ENCODE peak calls at places on chromosome 12, in ten cellular contexts. R is PC-3, E is neuronal stem cell, G is hepatocyte, A is HepG2, O is GM23248, D is OCI-LY7, F is H9, S is Karpas-422, M is IMR-90. Z is an unnamed sample.

GRCh38 chr12:102659200-102659911 is 179.0 kb upstream of the IGF1 start:
- DNase-seq in D (no peak), M (no peak), S (peak), A (no peak), O (no peak), R (no peak), F (no peak), G (no peak), E (no peak), Z (no peak)

GRCh38 chr12:130565189-130565588 is 150.9 kb downstream of the RIMBP2 start:
- DNase-seq in R (no peak), A (no peak), D (no peak), M (no peak), O (no peak), E (no peak), G (no peak), S (no peak), F (no peak), Z (no peak)

GRCh38 chr12:65232490-65233077 is 45.9 kb upstream of the MSRB3 start:
- DNase-seq in D (peak), F (no peak), M (peak), O (peak), A (no peak), G (peak), S (peak), E (no peak), R (peak), Z (no peak)

GRCh38 chr12:130016194-130016593 is 112.4 kb upstream of the TMEM132D start:
- DNase-seq in A (no peak), G (no peak), R (no peak), E (no peak), F (no peak), O (no peak), M (no peak), D (no peak), S (no peak), Z (no peak)

GRCh38 chr12:114858388-114859146 is 174.6 kb upstream of the TBX3 start:
- DNase-seq in M (no peak), R (peak), F (peak), D (no peak), S (no peak), G (peak), E (no peak), O (no peak), A (peak), Z (no peak)

GRCh38 chr12:84435682-84436081 is 476.9 kb downstream of the SLC6A15 start:
- DNase-seq in R (no peak), E (peak), G (no peak), F (no peak), O (no peak), D (no peak), M (no peak), S (no peak), A (no peak), Z (no peak)

GRCh38 chr12:108040968-108041367 is 88.1 kb upstream of the WSCD2 start:
- DNase-seq in F (no peak), R (no peak), A (no peak), S (no peak), G (no peak), M (no peak), E (no peak), O (no peak), D (no peak), Z (no peak)

GRCh38 chr12:49296034-49296835 is 1.3 kb downstream of the PRPH start:
- DNase-seq in R (peak), A (peak), D (peak), G (peak), F (peak), E (no peak), M (no peak), O (peak), S (peak), Z (peak)

GRCh38 chr12:75505706-75506312 is 5.6 kb downstream of the KRR1 start:
- DNase-seq in R (peak), A (peak), M (peak), F (no peak), O (peak), S (peak), G (peak), D (peak), E (no peak), Z (peak)

GRCh38 chr12:44287545-44287944 is 451.7 kb downstream of the TMEM117 start:
- DNase-seq in M (peak), A (no peak), O (peak), D (no peak), F (no peak), G (no peak), S (no peak), E (no peak), R (no peak), Z (peak)

GRCh38 chr12:10069099-10069498 is 29.7 kb downstream of the CLEC1A start:
- DNase-seq in S (no peak), G (no peak), F (no peak), E (no peak), D (no peak), O (peak), A (no peak), M (peak), R (no peak), Z (no peak)

GRCh38 chr12:42426733-42427132 is 100.8 kb downstream of the PPHLN1 start:
- DNase-seq in O (peak), F (peak), A (no peak), S (no peak), E (no peak), M (peak), G (no peak), D (no peak), R (peak), Z (peak)

GRCh38 chr12:42386310-42386709 is 60.3 kb downstream of the PPHLN1 start:
- DNase-seq in R (no peak), O (no peak), E (no peak), A (no peak), D (no peak), M (no peak), G (no peak), F (no peak), S (no peak), Z (no peak)

DNA sequence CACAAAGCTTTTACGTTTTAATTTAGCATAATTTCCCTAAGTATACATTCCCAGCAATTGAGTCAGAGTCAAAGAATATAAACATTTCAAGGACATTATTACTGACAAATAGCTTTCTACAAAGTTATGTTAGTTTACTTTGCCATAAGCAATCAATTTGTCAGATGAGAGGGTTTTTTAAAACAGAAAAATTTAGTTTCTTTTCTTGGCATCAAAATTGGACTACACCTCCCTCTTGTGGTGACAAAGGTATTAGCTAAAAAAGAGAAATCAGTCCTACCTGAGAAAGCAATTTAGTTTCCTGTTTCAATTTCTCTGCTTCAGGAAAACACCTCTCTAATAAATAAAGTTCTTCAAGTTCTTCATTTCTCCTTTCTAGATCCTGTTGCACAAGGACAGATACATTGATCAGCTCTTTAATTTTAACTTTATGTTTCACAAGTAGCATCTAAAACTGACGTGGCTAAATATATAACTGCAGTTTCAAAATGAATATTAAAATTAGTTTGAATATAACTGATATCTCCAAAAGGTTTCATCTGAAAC is 39.9 kb downstream of the DNAI7 start:
- DNase-seq in D (peak), F (no peak), E (peak), M (peak), S (peak), G (peak), A (peak), O (peak), R (peak), Z (peak)
- H3K4me2 ChIP-seq in D (peak), F (no peak), E (no peak), M (peak), S (peak), G (peak), A (peak), O (peak), R (peak), Z (no peak)

GRCh38 chr12:1463073-1463905 is 131.1 kb downstream of the FBXL14 start:
- DNase-seq in D (no peak), A (no peak), G (no peak), O (peak), R (no peak), E (no peak), S (no peak), F (no peak), M (no peak), Z (no peak)
- H3K4me2 ChIP-seq in D (no peak), A (no peak), G (no peak), O (peak), R (no peak), E (no peak), S (no peak), F (no peak), M (no peak), Z (no peak)

GRCh38 chr12:11704094-11704493 is 54.6 kb downstream of the ETV6 start:
- DNase-seq in F (no peak), D (no peak), O (no peak), E (no peak), R (no peak), M (no peak), S (no peak), G (no peak), A (no peak), Z (no peak)

GRCh38 chr12:11709513-11709912 is 60.0 kb downstream of the ETV6 start:
- DNase-seq in E (no peak), R (no peak), O (no peak), S (no peak), M (no peak), F (no peak), A (no peak), G (no peak), D (no peak), Z (no peak)

GRCh38 chr12:11705010-11705409 is 55.5 kb downstream of the ETV6 start:
- DNase-seq in A (peak), D (no peak), M (peak), E (no peak), O (peak), G (peak), R (peak), S (no peak), F (no peak), Z (no peak)

GRCh38 chr12:11707535-11707934 is 58.1 kb downstream of the ETV6 start:
- DNase-seq in R (no peak), M (no peak), F (no peak), G (no peak), A (no peak), O (no peak), D (no peak), S (no peak), E (no peak), Z (no peak)

GRCh38 chr12:11706509-11707331 is 57.2 kb downstream of the ETV6 start:
- DNase-seq in F (no peak), D (no peak), S (no peak), G (peak), R (no peak), A (peak), E (no peak), O (no peak), M (peak), Z (no peak)
- H3K4me2 ChIP-seq in F (no peak), D (no peak), S (no peak), G (peak), R (no peak), A (peak), E (no peak), O (no peak), M (no peak), Z (no peak)

DNA sequence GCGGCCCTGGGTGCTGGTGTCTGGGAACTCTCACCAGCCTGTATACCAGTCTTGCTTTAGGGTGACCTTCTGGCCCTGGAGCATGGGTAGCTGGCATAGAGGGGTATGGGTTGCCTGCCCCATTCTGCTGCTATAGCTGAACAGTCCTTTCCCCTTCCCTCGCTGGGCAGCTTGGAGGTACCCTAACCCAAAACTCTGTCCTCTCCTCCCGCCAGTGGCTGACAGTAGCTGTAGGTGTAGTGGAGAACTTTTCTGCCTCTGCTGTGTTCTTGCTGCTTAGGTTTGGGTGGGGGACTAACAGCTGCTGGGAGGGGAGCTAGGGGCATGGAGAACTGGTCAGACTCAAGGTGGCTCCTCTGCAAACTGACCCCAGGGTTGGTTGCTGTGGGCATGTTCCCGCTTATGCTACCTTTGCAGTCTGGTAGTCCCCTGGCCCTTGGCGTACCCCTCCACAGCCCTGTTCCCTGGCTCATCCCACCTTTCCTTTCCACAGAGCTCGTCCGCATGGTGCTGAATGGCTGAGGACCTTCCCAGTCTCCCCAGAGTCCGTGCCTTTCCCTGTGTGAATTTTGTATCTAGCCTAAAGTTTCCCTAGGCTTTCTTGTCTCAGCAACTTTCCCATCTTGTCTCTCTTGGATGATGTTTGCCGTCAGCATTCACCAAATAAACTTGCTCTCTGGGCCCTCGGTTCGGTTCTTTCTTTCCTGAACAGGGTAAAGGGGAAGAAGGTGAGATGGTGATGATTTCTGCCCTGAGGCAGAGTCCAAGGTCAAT is 2.9 kb downstream of the MYL6 start:
- DNase-seq in R (no peak), F (no peak), O (no peak), E (no peak), G (no peak), S (no peak), D (no peak), M (no peak), A (no peak), Z (no peak)
- H3K4me2 ChIP-seq in R (peak), F (peak), O (peak), E (peak), G (peak), S (peak), D (peak), M (peak), A (peak), Z (peak)

DNA sequence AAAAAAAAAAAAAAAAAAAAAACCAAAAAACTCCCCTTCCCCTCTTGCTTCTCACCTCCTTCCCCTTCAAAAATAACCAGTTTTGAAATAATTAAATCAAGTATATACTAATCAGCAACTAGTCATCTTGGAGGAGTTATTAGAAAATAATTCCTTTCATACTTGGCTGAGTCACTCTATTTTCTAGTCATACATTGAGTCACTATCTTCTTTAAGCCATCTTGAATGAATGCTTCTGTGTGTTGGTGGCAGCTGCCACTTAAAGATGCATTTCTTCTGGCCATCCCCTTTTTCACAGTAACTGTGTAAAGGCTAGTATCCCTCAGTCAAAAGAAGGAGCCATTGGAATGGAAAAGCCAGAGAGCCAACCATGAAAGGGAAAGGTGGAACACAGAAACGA is 84.2 kb upstream of the TMEM263 start:
- DNase-seq in M (peak), R (peak), O (peak), D (no peak), G (no peak), A (no peak), E (no peak), S (no peak), F (no peak), Z (no peak)
- H3K4me2 ChIP-seq in M (no peak), R (no peak), O (no peak), D (no peak), G (no peak), A (no peak), E (no peak), S (no peak), F (no peak), Z (no peak)

DNA sequence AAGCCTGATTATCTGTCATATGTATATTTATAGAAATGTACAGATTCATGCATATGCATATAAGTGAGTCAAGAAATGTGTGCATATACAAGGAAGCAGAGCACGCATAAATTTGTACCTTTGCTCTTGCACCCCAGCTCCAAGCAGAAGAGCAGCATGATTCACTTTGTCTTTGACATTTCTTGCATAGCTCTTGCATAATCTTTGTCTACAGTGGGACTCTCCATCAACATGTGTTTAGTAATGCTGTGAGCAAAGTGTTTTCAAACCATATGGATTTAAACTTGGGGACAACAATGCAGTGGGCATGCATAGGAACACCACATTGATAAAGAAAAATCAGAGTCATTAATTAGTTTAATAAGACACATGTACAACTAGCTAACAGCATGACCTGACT is 330.7 kb upstream of the DCN start:
- DNase-seq in A (no peak), O (peak), R (no peak), S (no peak), F (no peak), E (no peak), G (no peak), D (no peak), M (no peak), Z (no peak)
- H3K4me2 ChIP-seq in A (no peak), O (no peak), R (no peak), S (no peak), F (no peak), E (no peak), G (no peak), D (no peak), M (no peak), Z (no peak)

DNA sequence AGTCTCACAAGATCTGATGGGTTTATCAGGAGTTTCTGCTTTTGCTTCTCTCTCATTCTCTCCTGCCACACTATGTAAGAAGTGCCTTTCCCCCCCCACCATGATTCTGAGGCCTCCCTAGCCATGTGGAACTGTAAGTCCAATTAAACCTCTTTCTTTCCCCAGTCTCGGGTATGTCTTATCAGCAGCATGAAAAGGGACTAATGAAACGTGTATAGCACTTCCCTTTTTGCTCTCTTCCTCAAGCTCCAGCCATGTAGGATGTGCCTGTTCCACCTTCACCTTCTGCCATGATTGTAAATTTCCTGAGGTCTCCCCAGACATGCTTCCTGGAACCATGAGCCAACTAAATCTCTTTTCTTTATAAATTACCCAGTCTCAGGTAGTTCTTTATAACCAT is 7.0 kb upstream of the CRACR2A start:
- DNase-seq in F (no peak), M (no peak), A (no peak), D (no peak), O (no peak), R (no peak), G (no peak), E (no peak), S (no peak), Z (no peak)
- H3K4me2 ChIP-seq in F (no peak), M (no peak), A (no peak), D (no peak), O (no peak), R (no peak), G (no peak), E (no peak), S (no peak), Z (no peak)

GRCh38 chr12:28611501-28611900 is 421.2 kb downstream of the CCDC91 start:
- DNase-seq in G (peak), M (no peak), E (no peak), R (peak), F (no peak), A (no peak), D (no peak), S (no peak), O (peak), Z (no peak)
- H3K4me2 ChIP-seq in G (no peak), M (peak), E (no peak), R (peak), F (no peak), A (no peak), D (no peak), S (no peak), O (peak), Z (peak)

DNA sequence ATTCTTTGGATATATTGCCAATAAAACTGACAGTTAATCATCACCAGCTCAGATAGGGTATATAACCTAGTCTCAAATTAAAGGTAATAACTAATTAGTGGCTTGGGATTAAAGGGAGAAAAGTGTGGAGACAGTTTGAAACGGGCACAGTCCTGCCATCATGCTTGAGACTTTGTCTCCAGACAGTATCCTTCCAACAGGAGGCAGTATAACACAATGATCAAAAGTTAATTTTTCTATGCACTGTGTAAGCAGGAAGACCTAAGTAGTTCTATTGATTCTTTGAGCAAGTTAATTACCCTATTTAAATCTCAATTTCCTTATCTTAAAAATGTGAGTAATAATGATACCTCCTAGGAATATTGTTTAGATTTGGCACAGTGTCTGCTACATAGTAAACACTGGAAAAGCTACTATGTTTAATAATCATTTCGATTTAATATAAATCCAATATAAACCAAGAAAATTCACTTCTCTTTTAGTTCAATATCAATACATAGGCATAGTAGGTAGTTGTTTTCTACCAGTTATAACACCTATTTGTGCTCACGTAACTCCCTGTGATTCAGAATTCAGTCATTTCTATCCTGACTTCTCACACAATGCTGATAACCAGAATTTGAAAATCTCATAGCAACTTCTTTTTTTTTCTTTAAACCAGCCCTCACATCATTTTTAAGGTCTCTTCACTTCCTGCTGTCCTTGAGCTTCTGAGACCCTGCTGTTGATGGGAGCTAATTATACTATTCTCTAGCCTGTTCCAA is 53.7 kb downstream of the GALNT4 start:
- DNase-seq in S (peak), M (peak), G (peak), E (no peak), F (no peak), R (peak), O (peak), D (peak), A (peak), Z (no peak)
- H3K4me2 ChIP-seq in S (no peak), M (no peak), G (no peak), E (no peak), F (no peak), R (peak), O (no peak), D (no peak), A (no peak), Z (no peak)